ENCODE peak calls at places on chromosome 2, in four cellular contexts. O is endothelial cell, J is mammary epithelial cell, K is WTC11. D is an unnamed sample.

GRCh38 chr2:134773372-134774073 is 54.7 kb upstream of the TMEM163 start:
- DNase-seq in O (peak), J (no peak), K (peak), D (peak)

GRCh38 chr2:6880200-6880733 is 2.7 kb downstream of the RSAD2 start:
- DNase-seq in O (no peak), J (no peak), K (no peak), D (no peak)

GRCh38 chr2:29262681-29263260 is 147.6 kb downstream of the CLIP4 start:
- DNase-seq in O (no peak), J (peak), K (no peak), D (no peak)

GRCh38 chr2:205290299-205290698 is 392.0 kb upstream of the NRP2 start:
- DNase-seq in O (no peak), J (no peak), K (no peak), D (peak)

GRCh38 chr2:70927641-70928040 is 8.1 kb upstream of the ATP6V1B1 start:
- DNase-seq in O (no peak), J (no peak), K (no peak), D (no peak)

GRCh38 chr2:10287766-10288165 is 14.9 kb upstream of the HPCAL1 start:
- DNase-seq in O (no peak), J (peak), K (no peak), D (no peak)

GRCh38 chr2:80222644-80223043 is 81.9 kb downstream of the LRRTM1 start:
- DNase-seq in O (no peak), J (no peak), K (no peak), D (no peak)

GRCh38 chr2:238203104-238203972 is at the start of gene ILKAP:
- DNase-seq in O (peak), J (peak), K (peak), D (peak)

GRCh38 chr2:28359222-28360065 is 33.2 kb upstream of the FOSL2 start:
- DNase-seq in O (no peak), J (no peak), K (no peak), D (no peak)

GRCh38 chr2:42132966-42133641 is 36.0 kb upstream of the EML4 start:
- DNase-seq in O (peak), J (peak), K (peak), D (peak)

GRCh38 chr2:145085616-145086015 is 565.7 kb upstream of the ZEB2 start:
- DNase-seq in O (no peak), J (no peak), K (no peak), D (no peak)

D was measured in GM23338.